ENCODE peak calls at places on chromosome 1, in seven cellular contexts. F, W, U, N, E, J and A are unnamed samples.

GRCh38 chr1:2003564-2004131 is at the start of gene CFAP74:
- DNase-seq in J (no peak), W (peak; percentile 34), E (peak; percentile 95), N (peak; percentile 65), F (peak; percentile 30), U (no peak), A (peak; percentile 99)

GRCh38 chr1:66243548-66244130 is 290.3 kb upstream of the SGIP1 start:
- DNase-seq in U (no peak), E (no peak), F (no peak), J (no peak), N (no peak), W (no peak), A (no peak)

GRCh38 chr1:28099050-28099769 is 10.8 kb upstream of the EYA3 start:
- DNase-seq in E (peak; percentile 36), N (peak; percentile 19), W (no peak), F (peak; percentile 48), U (peak; percentile 63), J (no peak), A (no peak)

GRCh38 chr1:233679598-233679997 is 65.7 kb downstream of the KCNK1 start:
- DNase-seq in F (no peak), E (no peak), N (no peak), W (no peak), U (no peak), J (no peak), A (peak; percentile 19)

GRCh38 chr1:153678519-153679336 is at the start of gene NPR1:
- DNase-seq in F (peak; percentile 69), J (no peak), U (peak; percentile 74), W (no peak), N (peak; percentile 46), E (peak; percentile 83), A (peak; percentile 93)

GRCh38 chr1:212437179-212437798 is 4.6 kb downstream of the NENF start:
- DNase-seq in J (no peak), E (no peak), F (no peak), W (no peak), N (no peak), U (no peak), A (no peak)

GRCh38 chr1:216054593-216054992 is 368.7 kb downstream of the USH2A start:
- DNase-seq in J (no peak), F (no peak), N (no peak), W (no peak), E (no peak), U (no peak), A (no peak)

GRCh38 chr1:39737546-39738169 is 1.0 kb upstream of the PPIE start:
- DNase-seq in E (no peak), F (no peak), W (peak; percentile 70), N (peak; percentile 24), U (no peak), J (no peak), A (no peak)

DNA sequence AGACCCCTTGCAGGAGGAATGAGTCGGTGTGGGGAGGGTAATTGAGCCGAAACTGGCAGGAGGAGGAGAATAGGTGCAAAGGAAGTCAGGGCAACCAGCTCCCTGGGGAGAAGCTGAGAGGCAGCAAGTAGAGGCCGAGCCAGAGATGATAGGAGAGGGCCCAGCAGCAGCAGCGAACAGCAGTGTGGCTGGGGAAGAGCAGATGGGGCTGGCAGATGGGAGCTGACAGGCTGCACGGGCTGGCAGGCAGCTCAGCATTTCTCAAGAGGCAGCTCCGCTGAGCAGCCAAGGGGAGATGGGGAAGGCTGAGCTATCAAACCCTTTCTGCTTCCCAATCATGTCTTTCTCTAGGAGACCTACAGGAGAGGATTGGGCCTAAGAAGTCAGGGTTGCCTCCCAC is 158.2 kb downstream of the TRIM33 start:
- DNase-seq in N (no peak), E (no peak), W (no peak), U (no peak), F (no peak), J (no peak), A (peak; percentile 51)
- H3K4me3 ChIP-seq in N (no peak overlapping the region), E (no peak overlapping the region), W (peak overlapping the region; percentile 18), U (no peak overlapping the region), F (no peak overlapping the region), J (no peak overlapping the region), A (no peak overlapping the region)

GRCh38 chr1:171581766-171582165 is 40.3 kb upstream of the MYOCOS start:
- DNase-seq in J (no peak), E (no peak), F (no peak), N (no peak), U (no peak), W (no peak), A (no peak)
- H3K36me3 ChIP-seq in J (peaks cover 100% of the 10 kb centered on the region), E (peaks cover 85% of the 10 kb centered on the region), F (peaks cover 100% of the 10 kb centered on the region), N (peaks cover 26% of the 10 kb centered on the region), U (peaks cover 100% of the 10 kb centered on the region), W (peaks cover 21% of the 10 kb centered on the region), A (peaks cover 28% of the 10 kb centered on the region)

DNA sequence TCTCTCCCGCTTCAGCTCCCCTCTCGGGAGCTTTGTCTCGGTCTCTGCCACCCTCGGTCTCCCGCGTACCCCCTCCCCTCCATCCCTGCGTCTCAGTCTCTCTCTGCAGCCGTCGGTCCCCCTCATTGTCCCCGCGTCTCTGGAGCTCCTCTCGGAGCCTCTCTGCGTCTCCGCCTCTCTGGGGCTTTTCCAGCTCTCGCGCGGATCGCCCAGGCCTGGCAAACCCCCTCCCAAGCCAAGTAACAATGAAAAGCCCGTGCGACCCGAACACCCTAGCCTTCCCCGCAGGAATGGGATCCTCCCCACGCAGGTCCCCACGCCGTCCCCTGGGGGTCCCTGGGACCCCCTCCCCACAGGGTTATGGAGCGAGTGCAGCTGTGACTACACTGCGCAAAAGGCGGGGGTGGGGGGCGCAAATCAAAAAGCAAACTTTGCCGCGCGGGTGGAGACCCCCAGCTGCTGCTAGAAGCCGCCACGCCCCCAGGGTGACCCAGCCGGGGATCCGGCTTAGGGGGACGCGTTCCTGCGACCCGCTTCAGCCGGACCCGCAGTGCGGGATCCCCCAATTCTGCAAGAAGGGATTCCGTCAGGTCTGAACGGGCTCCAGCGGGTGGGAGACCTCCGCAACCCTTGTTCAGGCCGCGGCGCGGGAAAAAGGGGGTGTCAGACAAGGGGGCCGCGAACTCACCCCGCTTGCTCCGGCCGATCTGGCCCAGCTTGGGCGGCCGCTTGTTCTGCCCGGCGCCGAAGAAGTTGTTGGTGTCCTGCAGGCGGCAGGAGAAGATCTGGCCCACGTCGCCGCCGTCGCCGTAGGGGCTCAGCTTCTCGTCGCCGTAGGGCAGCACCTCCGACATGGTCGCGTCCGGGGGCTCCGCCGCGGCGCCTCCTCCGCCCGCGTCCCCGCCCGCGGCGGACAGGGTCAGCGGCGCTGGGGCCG is 1.2 kb downstream of the CAMK2N1 start:
- DNase-seq in W (no peak), F (no peak), N (peak; percentile 67), E (peak; percentile 82), U (no peak), J (no peak), A (peak; percentile 77)
- H3K27me3 ChIP-seq in W (no peaks in the 10 kb centered on the region), F (peaks cover 85% of the 10 kb centered on the region), N (peaks cover 6% of the 10 kb centered on the region), E (peaks cover 69% of the 10 kb centered on the region), U (peaks cover 47% of the 10 kb centered on the region), J (peaks cover 6% of the 10 kb centered on the region), A (peaks cover 80% of the 10 kb centered on the region)

GRCh38 chr1:207495816-207496792 is at the start of gene CR1:
- DNase-seq in W (no peak), N (no peak), J (no peak), U (peak; percentile 44), E (peak; percentile 71), F (no peak), A (peak; percentile 52)
- H3K4me3 ChIP-seq in W (peak within 1 kb of the TSS; percentile 16), N (peak within 1 kb of the TSS; percentile 20), J (peak within 1 kb of the TSS; percentile 60), U (peak within 1 kb of the TSS; percentile 38), E (peak within 1 kb of the TSS; percentile 81), F (peak within 1 kb of the TSS; percentile 49), A (peak within 1 kb of the TSS; percentile 53)

DNA sequence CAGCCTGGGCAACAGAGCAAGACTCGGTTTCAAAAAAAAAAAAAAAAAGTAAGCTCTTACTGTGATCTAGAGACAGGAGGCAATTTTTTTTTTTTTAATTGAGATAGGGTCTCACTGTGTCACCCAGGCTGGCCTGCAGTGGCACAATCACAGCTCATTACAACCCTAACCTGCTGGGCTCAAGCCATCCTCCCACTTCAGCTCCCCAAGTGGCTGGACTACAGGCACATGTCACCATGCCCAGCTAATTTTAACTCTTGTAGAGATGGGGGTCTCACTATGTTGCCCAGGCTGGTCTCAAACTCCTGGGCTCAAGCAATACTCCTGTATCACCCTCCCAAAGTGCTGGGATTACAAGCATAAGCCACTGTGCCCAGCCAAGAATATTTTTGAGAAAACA is 7.4 kb downstream of the RPL22 start:
- DNase-seq in U (no peak), N (no peak), E (no peak), J (no peak), W (no peak), F (no peak), A (no peak)
- H3K36me3 ChIP-seq in U (peaks cover 98% of the 10 kb centered on the region), N (peaks cover 72% of the 10 kb centered on the region), E (peaks cover 89% of the 10 kb centered on the region), J (peaks cover 99% of the 10 kb centered on the region), W (peaks cover 32% of the 10 kb centered on the region), F (peaks cover 98% of the 10 kb centered on the region), A (peaks cover 47% of the 10 kb centered on the region)

GRCh38 chr1:143691971-143692529 is 279.7 kb downstream of the FAM72C start:
- DNase-seq in U (no peak), J (no peak), E (no peak), N (no peak), W (no peak), F (no peak), A (no peak)
- H3K27me3 ChIP-seq in U (peaks cover 48% of the 10 kb centered on the region), J (peaks cover 5% of the 10 kb centered on the region), E (peaks cover 25% of the 10 kb centered on the region), N (no peaks in the 10 kb centered on the region), W (no peaks in the 10 kb centered on the region), F (peaks cover 81% of the 10 kb centered on the region), A (no peaks in the 10 kb centered on the region)

DNA sequence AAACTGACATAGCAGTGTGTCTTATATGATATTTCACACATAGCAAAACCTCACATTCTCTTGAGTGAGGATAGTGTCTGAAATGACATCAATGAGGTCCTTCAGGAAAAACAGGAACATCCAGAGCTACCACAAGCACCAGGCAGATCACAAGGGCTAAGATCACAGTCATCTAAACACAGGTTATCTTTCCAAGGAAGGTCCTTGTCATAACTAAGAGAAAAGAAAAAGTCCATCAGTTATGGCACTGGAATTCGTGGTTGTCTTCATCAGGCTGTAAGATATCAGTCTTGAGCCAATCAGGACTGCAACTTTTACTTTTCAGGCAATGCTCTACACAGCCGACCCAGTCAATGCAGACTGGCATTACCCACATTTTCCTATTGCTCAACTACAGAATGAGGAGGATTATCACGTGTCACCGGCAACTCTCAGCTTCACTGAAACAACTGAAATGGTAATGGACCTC is 26.4 kb downstream of the SORT1 start:
- DNase-seq in W (no peak), E (no peak), F (peak; percentile 22), U (no peak), J (no peak), N (peak; percentile 91), A (no peak)
- H3K4me3 ChIP-seq in W (peak overlapping the region; percentile 24), E (no peak overlapping the region), F (peak overlapping the region; percentile 7), U (no peak overlapping the region), J (peak overlapping the region; percentile 19), N (no peak overlapping the region), A (no peak overlapping the region)

DNA sequence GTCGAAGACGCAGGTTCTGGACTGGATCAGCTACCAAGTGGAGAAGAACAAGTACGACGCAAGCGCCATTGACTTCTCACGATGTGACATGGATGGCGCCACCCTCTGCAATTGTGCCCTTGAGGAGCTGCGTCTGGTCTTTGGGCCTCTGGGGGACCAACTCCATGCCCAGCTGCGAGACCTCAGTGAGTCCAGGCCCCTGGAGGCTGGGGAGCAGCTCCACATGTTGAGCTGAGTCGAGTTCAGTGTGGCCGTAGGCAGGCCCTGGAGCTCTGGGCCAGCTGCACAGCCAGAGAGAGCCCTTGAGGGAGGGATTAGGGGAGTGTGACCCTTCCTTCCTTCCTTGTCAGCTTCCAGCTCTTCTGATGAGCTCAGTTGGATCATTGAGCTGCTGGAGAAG is 1.6 kb downstream of the ELF3 start:
- DNase-seq in E (no peak), F (no peak), N (no peak), U (no peak), W (no peak), J (no peak), A (no peak)
- H3K36me3 ChIP-seq in E (peaks cover 7% of the 10 kb centered on the region), F (peaks cover 20% of the 10 kb centered on the region), N (peaks cover 49% of the 10 kb centered on the region), U (peaks cover under 1% of the 10 kb centered on the region), W (peaks cover 23% of the 10 kb centered on the region), J (peaks cover 56% of the 10 kb centered on the region), A (peaks cover 13% of the 10 kb centered on the region)